ENCODE peak calls at places on chromosomes 13 and 19, in six cellular contexts. T is IMR-90; F is CD4-positive, alpha-beta T cell; O is mammary epithelial cell; Q is cardiac muscle cell; V is neuronal stem cell. J is an unnamed sample.

GRCh38 chr13:29384466-29384865 is 211.0 kb downstream of the SLC7A1 start:
- DNase-seq in V (no peak), O (no peak), Q (no peak), T (no peak), F (no peak), J (no peak)

GRCh38 chr13:109196896-109197295 is 567.5 kb downstream of the MYO16 start:
- DNase-seq in F (no peak), T (no peak), O (no peak), Q (no peak), V (peak; percentile 26), J (no peak)

GRCh38 chr19:45863840-45864628 is at the start of gene FOXA3:
- DNase-seq in Q (peak; percentile 32), V (no peak), O (no peak), T (peak; percentile 17), F (no peak), J (peak; percentile 96)

GRCh38 chr19:42201489-42202289 is 15.8 kb downstream of the DEDD2 start:
- DNase-seq in T (no peak), V (no peak), Q (no peak), F (no peak), O (no peak), J (no peak)

GRCh38 chr13:102255409-102255808 is 146.4 kb downstream of the FGF14 start:
- DNase-seq in V (no peak), T (no peak), Q (no peak), O (no peak), F (no peak), J (no peak)

GRCh38 chr13:107518292-107518691 is 697.0 kb downstream of the LIG4 start:
- DNase-seq in V (no peak), Q (peak; percentile 21), F (no peak), T (peak; percentile 48), O (no peak), J (no peak)

GRCh38 chr13:82933986-82934385 is 948.3 kb downstream of the SLITRK1 start:
- DNase-seq in V (no peak), O (no peak), F (no peak), T (no peak), Q (no peak), J (no peak)

GRCh38 chr19:23823952-23824389 is 65.3 kb upstream of the ZNF681 start:
- DNase-seq in F (no peak), Q (peak; percentile 1), O (peak; percentile 30), T (no peak), V (peak; percentile 0), J (no peak)

GRCh38 chr19:1408300-1409203 is 1.2 kb downstream of the DAZAP1 start:
- DNase-seq in O (peak; percentile 51), F (peak; percentile 50), V (peak; percentile 35), T (peak; percentile 50), Q (peak; percentile 62), J (peak; percentile 88)

GRCh38 chr13:111602874-111603273 is 282.4 kb downstream of the TEX29 start:
- DNase-seq in F (no peak), T (no peak), O (no peak), Q (no peak), V (no peak), J (no peak)

GRCh38 chr19:35846038-35846668 is 6.2 kb downstream of the NPHS1 start:
- DNase-seq in T (no peak), O (no peak), Q (no peak), F (no peak), V (no peak), J (peak; percentile 51)

GRCh38 chr13:110521946-110522345 is 39.6 kb downstream of the RAB20 start:
- DNase-seq in O (no peak), F (no peak), Q (peak; percentile 73), T (no peak), V (no peak), J (no peak)

GRCh38 chr13:44676534-44676933 is 100.4 kb upstream of the TSC22D1 start:
- DNase-seq in F (no peak), T (no peak), O (no peak), V (no peak), Q (peak; percentile 27), J (no peak)

GRCh38 chr19:12641456-12641855 is 25.1 kb downstream of the MAN2B1 start:
- DNase-seq in O (no peak), F (no peak), V (no peak), Q (no peak), T (no peak), J (peak; percentile 13)

GRCh38 chr19:16115309-16116039 is 3.8 kb downstream of the RAB8A start:
- DNase-seq in V (no peak), T (no peak), O (no peak), F (no peak), Q (no peak), J (no peak)

GRCh38 chr13:109667754-109668360 is 118.5 kb downstream of the IRS2 start:
- DNase-seq in F (no peak), T (no peak), V (no peak), Q (peak; percentile 10), O (no peak), J (no peak)

GRCh38 chr13:114314074-114314912 is at the start of gene CHAMP1:
- DNase-seq in T (peak; percentile 96), V (peak; percentile 91), F (peak; percentile 83), Q (peak; percentile 98), O (peak; percentile 93), J (peak; percentile 94)

GRCh38 chr19:42051166-42052115 is 18.6 kb downstream of the GRIK5 start:
- DNase-seq in F (no peak), O (peak; percentile 99), Q (no peak), T (no peak), V (no peak), J (no peak)

GRCh38 chr19:1062387-1063029 is 4.5 kb upstream of the ARHGAP45 start:
- DNase-seq in O (no peak), T (no peak), Q (no peak), F (no peak), V (no peak), J (no peak)

GRCh38 chr13:50529154-50529882 is 314.2 kb downstream of the DLEU7 start:
- DNase-seq in F (no peak), Q (peak; percentile 92), O (peak; percentile 86), T (peak; percentile 89), V (no peak), J (peak; percentile 73)

GRCh38 chr13:30869491-30869890 is 36.6 kb upstream of the MEDAG start:
- DNase-seq in Q (peak; percentile 54), F (no peak), V (no peak), T (peak; percentile 50), O (no peak), J (no peak)

GRCh38 chr13:113834496-113835200 is 29.2 kb downstream of the GAS6 start:
- DNase-seq in T (no peak), V (no peak), Q (no peak), F (no peak), O (no peak), J (no peak)

GRCh38 chr13:102930566-102930965 is 84.7 kb downstream of the ERCC5 start:
- DNase-seq in V (no peak), T (no peak), Q (no peak), O (no peak), F (no peak), J (no peak)

GRCh38 chr19:48390188-48391099 is 907 bp downstream of the KDELR1 start:
- DNase-seq in O (peak; percentile 57), V (no peak), F (peak; percentile 50), Q (peak; percentile 72), T (peak; percentile 49), J (peak; percentile 84)

GRCh38 chr19:15551183-15552004 is 43.1 kb downstream of the CYP4F22 start:
- DNase-seq in T (no peak), F (peak; percentile 62), Q (peak; percentile 27), O (no peak), V (no peak), J (peak; percentile 33)

GRCh38 chr13:46389985-46390384 is 2.9 kb upstream of the RUBCNL start:
- DNase-seq in F (no peak), Q (no peak), O (peak; percentile 71), T (no peak), V (no peak), J (peak; percentile 24)
- H3K27ac ChIP-seq in F (no peak overlapping the region), Q (no peak overlapping the region), O (peak overlapping the region; percentile 17), T (no peak overlapping the region), V (no peak overlapping the region), J (peak overlapping the region; percentile 72)

GRCh38 chr19:14530005-14530348 is 583 bp downstream of the TECR start:
- DNase-seq in F (peak; percentile 28), T (no peak), V (no peak), Q (no peak), O (no peak), J (no peak)

GRCh38 chr19:14526423-14526822 is 3.0 kb upstream of the TECR start:
- DNase-seq in T (no peak), V (no peak), F (no peak), Q (no peak), O (peak; percentile 72), J (no peak)

GRCh38 chr19:14530505-14530904 is 1.1 kb downstream of the TECR start:
- DNase-seq in F (no peak), V (no peak), O (no peak), Q (no peak), T (no peak), J (no peak)

GRCh38 chr19:14528419-14529253 is 758 bp upstream of the TECR start:
- DNase-seq in O (no peak), V (no peak), F (peak; percentile 25), T (no peak), Q (no peak), J (peak; percentile 58)

GRCh38 chr19:14529254-14530004 is at the start of gene TECR:
- DNase-seq in O (peak; percentile 100), F (peak; percentile 100), T (peak; percentile 100), Q (peak; percentile 100), V (peak; percentile 100), J (peak; percentile 100)
- H3K27ac ChIP-seq in O (peak within 1 kb of the TSS; percentile 97), F (peak within 1 kb of the TSS; percentile 85), T (peak within 1 kb of the TSS; percentile 78), Q (peak within 1 kb of the TSS; percentile 67), V (peak within 1 kb of the TSS; percentile 81), J (peak within 1 kb of the TSS; percentile 97)

DNA sequence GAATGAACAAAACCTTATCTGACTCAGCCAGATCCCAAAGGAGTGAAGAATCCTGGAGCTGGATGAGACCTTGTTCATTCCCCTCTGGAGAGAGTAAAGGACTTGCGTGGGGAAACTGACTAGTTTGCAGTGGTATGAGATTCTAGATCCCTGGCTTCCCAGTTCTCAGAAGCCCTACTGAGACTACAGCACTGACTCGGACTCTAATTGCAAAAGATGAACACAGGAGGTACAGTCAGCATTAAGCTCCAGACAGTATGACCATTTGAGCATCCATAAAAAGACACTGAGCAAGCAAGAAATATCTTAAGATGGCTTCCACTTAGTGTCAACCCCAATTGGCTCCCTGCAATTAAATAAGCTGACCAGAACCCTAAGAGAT is 6.8 kb downstream of the ZC3H4 start:
- DNase-seq in Q (peak; percentile 45), T (peak; percentile 66), O (no peak), V (no peak), F (no peak), J (no peak)
- H3K27ac ChIP-seq in Q (peak overlapping the region; percentile 64), T (peak overlapping the region; percentile 43), O (no peak overlapping the region), V (no peak overlapping the region), F (peak overlapping the region; percentile 66), J (peak overlapping the region; percentile 100)

GRCh38 chr13:98385591-98385990 is 191.3 kb downstream of the STK24 start:
- DNase-seq in V (no peak), T (no peak), O (no peak), F (no peak), Q (no peak), J (no peak)

GRCh38 chr13:98386632-98387031 is 190.3 kb downstream of the STK24 start:
- DNase-seq in F (no peak), V (no peak), Q (no peak), T (no peak), O (no peak), J (no peak)

GRCh38 chr13:98389319-98389718 is 187.6 kb downstream of the STK24 start:
- DNase-seq in V (no peak), Q (peak; percentile 52), T (peak; percentile 18), O (no peak), F (no peak), J (no peak)

GRCh38 chr13:98390086-98390697 is 186.7 kb downstream of the STK24 start:
- DNase-seq in Q (peak; percentile 76), V (no peak), O (no peak), F (no peak), T (peak; percentile 20), J (no peak)

GRCh38 chr13:98384739-98385138 is 192.2 kb downstream of the STK24 start:
- DNase-seq in T (peak; percentile 63), V (no peak), F (no peak), Q (no peak), O (peak; percentile 5), J (no peak)
- H3K27ac ChIP-seq in T (no peak overlapping the region), V (no peak overlapping the region), F (no peak overlapping the region), Q (no peak overlapping the region), O (no peak overlapping the region), J (no peak overlapping the region)